ENCODE peak calls at places on chromosome 16, in five cellular contexts. One of them, this sample, is unnamed.
A peak's percentile ranks its signal among the peaks of the same experiment; 100 is the strongest.

GRCh38 chr16:83268164-83268563 is 539.6 kb upstream of the HSBP1 start:
- DNase-seq in tibial nerve: no peak
- DNase-seq in A549: no peak
- DNase-seq in uterus: no peak
- DNase-seq in ovary: no peak
- DNase-seq in this sample: no peak

GRCh38 chr16:15052747-15053476 is 3.0 kb downstream of the NTAN1 start:
- DNase-seq in A549: no peak
- DNase-seq in uterus: no peak
- DNase-seq in ovary: no peak
- DNase-seq in tibial nerve: no peak
- DNase-seq in this sample: no peak

GRCh38 chr16:80063028-80063767 is 462.7 kb upstream of the MAF start:
- DNase-seq in A549: peak; percentile 19
- DNase-seq in uterus: peak; percentile 18
- DNase-seq in tibial nerve: no peak
- DNase-seq in ovary: no peak
- DNase-seq in this sample: no peak

GRCh38 chr16:3495166-3495565 is at the start of gene C16orf90:
- DNase-seq in uterus: no peak
- DNase-seq in A549: no peak
- DNase-seq in tibial nerve: no peak
- DNase-seq in ovary: peak; percentile 18
- DNase-seq in this sample: no peak

GRCh38 chr16:75379911-75380847 is 53.1 kb downstream of the CFDP1 start:
- DNase-seq in uterus: no peak
- DNase-seq in tibial nerve: no peak
- DNase-seq in ovary: no peak
- DNase-seq in A549: no peak
- DNase-seq in this sample: no peak

GRCh38 chr16:57534881-57535658 is 1.3 kb downstream of the CCDC102A start:
- DNase-seq in uterus: peak; percentile 49
- DNase-seq in ovary: peak; percentile 68
- DNase-seq in A549: no peak
- DNase-seq in tibial nerve: no peak
- DNase-seq in this sample: no peak

GRCh38 chr16:73949574-73950348 is 346.9 kb upstream of the PSMD7 start:
- DNase-seq in uterus: no peak
- DNase-seq in tibial nerve: no peak
- DNase-seq in A549: peak; percentile 28
- DNase-seq in ovary: no peak
- DNase-seq in this sample: peak; percentile 83

GRCh38 chr16:8620535-8620934 is 963 bp upstream of the METTL22 start:
- DNase-seq in ovary: no peak
- DNase-seq in uterus: no peak
- DNase-seq in A549: no peak
- DNase-seq in tibial nerve: no peak
- DNase-seq in this sample: peak; percentile 11

GRCh38 chr16:53080345-53081031 is 25.7 kb downstream of the CHD9 start:
- DNase-seq in tibial nerve: peak; percentile 57
- DNase-seq in uterus: peak; percentile 71
- DNase-seq in A549: peak; percentile 92
- DNase-seq in ovary: peak; percentile 69
- DNase-seq in this sample: peak; percentile 89

GRCh38 chr16:17305694-17306093 is 165.1 kb downstream of the XYLT1 start:
- DNase-seq in A549: no peak
- DNase-seq in uterus: no peak
- DNase-seq in ovary: no peak
- DNase-seq in tibial nerve: no peak
- DNase-seq in this sample: no peak

GRCh38 chr16:58732545-58733247 is 1.4 kb downstream of the GOT2 start:
- DNase-seq in ovary: no peak
- DNase-seq in A549: no peak
- DNase-seq in tibial nerve: no peak
- DNase-seq in uterus: no peak
- DNase-seq in this sample: peak; percentile 42

GRCh38 chr16:73368715-73369114 is 320.8 kb upstream of the ZFHX3 start:
- DNase-seq in tibial nerve: no peak
- DNase-seq in uterus: no peak
- DNase-seq in A549: no peak
- DNase-seq in ovary: no peak
- DNase-seq in this sample: no peak

GRCh38 chr16:2019919-2020831 is 590 bp downstream of the NPW start:
- DNase-seq in tibial nerve: no peak
- DNase-seq in ovary: peak; percentile 40
- DNase-seq in uterus: no peak
- DNase-seq in A549: no peak
- DNase-seq in this sample: no peak

GRCh38 chr16:15618392-15618791 is 24.6 kb downstream of the MARF1 start:
- DNase-seq in ovary: no peak
- DNase-seq in A549: no peak
- DNase-seq in tibial nerve: no peak
- DNase-seq in uterus: no peak
- DNase-seq in this sample: peak; percentile 81

GRCh38 chr16:25626172-25626571 is 65.6 kb upstream of the HS3ST4 start:
- DNase-seq in ovary: no peak
- DNase-seq in A549: no peak
- DNase-seq in uterus: no peak
- DNase-seq in tibial nerve: no peak
- DNase-seq in this sample: no peak

GRCh38 chr16:48526058-48526957 is 83.7 kb downstream of the N4BP1 start:
- DNase-seq in tibial nerve: no peak
- DNase-seq in A549: peak; percentile 69
- DNase-seq in ovary: no peak
- DNase-seq in uterus: no peak
- DNase-seq in this sample: no peak

GRCh38 chr16:13269905-13270528 is 368.6 kb downstream of the SHISA9 start:
- DNase-seq in tibial nerve: no peak
- DNase-seq in uterus: no peak
- DNase-seq in ovary: no peak
- DNase-seq in A549: no peak
- DNase-seq in this sample: no peak

GRCh38 chr16:63146251-63146650 is 1110.0 kb upstream of the CDH8 start:
- DNase-seq in uterus: no peak
- DNase-seq in ovary: no peak
- DNase-seq in tibial nerve: no peak
- DNase-seq in A549: no peak
- DNase-seq in this sample: no peak

GRCh38 chr16:56657555-56658430 is at the start of gene MT1F:
- DNase-seq in ovary: peak; percentile 62
- DNase-seq in uterus: peak; percentile 36
- DNase-seq in tibial nerve: peak; percentile 49
- DNase-seq in A549: peak; percentile 78
- DNase-seq in this sample: peak; percentile 28

GRCh38 chr16:50152386-50152806 is 710 bp upstream of the TENT4B start:
- DNase-seq in A549: peak; percentile 56
- DNase-seq in tibial nerve: no peak
- DNase-seq in ovary: no peak
- DNase-seq in uterus: peak; percentile 46
- DNase-seq in this sample: no peak

GRCh38 chr16:61871837-61872777 is 164.1 kb downstream of the CDH8 start:
- DNase-seq in A549: no peak
- DNase-seq in uterus: no peak
- DNase-seq in ovary: no peak
- DNase-seq in tibial nerve: no peak
- DNase-seq in this sample: no peak

GRCh38 chr16:4193920-4194319 is 48.0 kb downstream of the SRL start:
- DNase-seq in A549: no peak
- DNase-seq in tibial nerve: no peak
- DNase-seq in ovary: no peak
- DNase-seq in uterus: no peak
- DNase-seq in this sample: no peak

GRCh38 chr16:54239441-54239840 is 47.1 kb downstream of the IRX3 start:
- DNase-seq in tibial nerve: peak; percentile 26
- DNase-seq in A549: no peak
- DNase-seq in uterus: no peak
- DNase-seq in ovary: peak; percentile 55
- DNase-seq in this sample: no peak

GRCh38 chr16:23833960-23834685 is 1.7 kb upstream of the PRKCB start:
- DNase-seq in tibial nerve: no peak
- DNase-seq in ovary: no peak
- DNase-seq in uterus: no peak
- DNase-seq in A549: no peak
- DNase-seq in this sample: no peak

GRCh38 chr16:1614226-1615102 is 2.3 kb downstream of the CRAMP1 start:
- DNase-seq in tibial nerve: no peak
- DNase-seq in ovary: peak; percentile 61
- DNase-seq in A549: no peak
- DNase-seq in uterus: peak; percentile 17
- DNase-seq in this sample: peak; percentile 30

GRCh38 chr16:2786826-2787151 is 571 bp downstream of the PRSS33 start:
- DNase-seq in ovary: no peak
- DNase-seq in uterus: no peak
- DNase-seq in A549: no peak
- DNase-seq in tibial nerve: no peak
- DNase-seq in this sample: no peak

GRCh38 chr16:73054732-73055481 is 7.0 kb upstream of the ZFHX3 start:
- DNase-seq in ovary: no peak
- DNase-seq in uterus: no peak
- DNase-seq in A549: peak; percentile 45
- DNase-seq in tibial nerve: no peak
- DNase-seq in this sample: peak; percentile 77

GRCh38 chr16:8567355-8568230 is 22.7 kb downstream of the TMEM114 start:
- DNase-seq in A549: peak; percentile 93
- DNase-seq in uterus: peak; percentile 66
- DNase-seq in tibial nerve: peak; percentile 38
- DNase-seq in ovary: peak; percentile 79
- DNase-seq in this sample: peak; percentile 88

GRCh38 chr16:12627394-12627793 is 176.3 kb downstream of the CPPED1 start:
- DNase-seq in uterus: no peak
- DNase-seq in ovary: no peak
- DNase-seq in tibial nerve: no peak
- DNase-seq in A549: no peak
- DNase-seq in this sample: no peak

GRCh38 chr16:77971306-77972131 is 50.8 kb upstream of the CLEC3A start:
- DNase-seq in A549: peak; percentile 64
- DNase-seq in tibial nerve: peak; percentile 77
- DNase-seq in uterus: peak; percentile 57
- DNase-seq in ovary: peak; percentile 69
- DNase-seq in this sample: peak; percentile 75

GRCh38 chr16:684961-685696 is 995 bp upstream of the JMJD8 start:
- DNase-seq in A549: no peak
- DNase-seq in tibial nerve: no peak
- DNase-seq in ovary: peak; percentile 70
- DNase-seq in uterus: peak; percentile 43
- DNase-seq in this sample: no peak

DNA sequence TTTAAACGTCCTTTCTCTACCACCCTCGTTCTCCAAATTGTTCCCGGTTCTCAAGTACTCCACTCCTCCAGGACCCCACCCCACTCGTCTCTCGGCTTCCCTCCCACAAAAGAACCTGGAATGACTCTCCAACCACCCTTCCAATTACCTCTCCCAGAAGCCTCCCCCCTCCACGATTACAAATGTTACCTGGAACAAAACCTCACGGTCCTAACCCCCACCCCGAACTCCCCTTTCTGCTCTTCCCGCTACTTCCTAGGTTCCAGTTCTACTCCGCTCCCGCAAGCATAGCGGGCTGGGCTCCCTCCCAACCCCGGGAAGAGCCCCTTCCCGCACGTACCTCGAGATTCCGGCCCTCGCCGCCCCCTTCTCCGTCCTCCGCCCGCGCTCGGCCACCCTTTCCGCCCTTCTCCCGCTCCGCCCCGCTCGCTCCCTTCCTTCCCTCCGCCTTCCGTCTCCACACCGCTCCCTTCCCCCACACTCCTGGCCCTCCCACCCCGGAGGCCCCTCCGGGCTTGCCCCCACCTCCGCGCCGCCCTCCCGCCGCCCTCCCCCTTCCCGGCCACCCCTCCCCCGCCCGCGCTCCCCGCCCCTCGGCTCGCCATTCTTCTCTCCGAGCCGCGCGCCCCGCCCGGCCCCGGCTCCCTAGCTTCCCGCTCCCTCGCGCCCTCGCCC is 502 bp downstream of the CHTF8 start:
- DNase-seq in A549: peak; percentile 83
- DNase-seq in uterus: peak; percentile 79
- DNase-seq in ovary: peak; percentile 84
- DNase-seq in tibial nerve: peak; percentile 35
- DNase-seq in this sample: peak; percentile 81
- TF ChIP-seq POLR2A in A549: peak; percentile 36
- TF ChIP-seq POLR2A in uterus: no peak
- TF ChIP-seq POLR2A in ovary: no peak
- TF ChIP-seq POLR2A in tibial nerve: no peak
- TF ChIP-seq POLR2A in this sample: no peak

GRCh38 chr16:29676989-29677388 is 2.0 kb upstream of the QPRT start:
- DNase-seq in tibial nerve: no peak
- DNase-seq in A549: no peak
- DNase-seq in uterus: no peak
- DNase-seq in ovary: no peak
- DNase-seq in this sample: no peak

GRCh38 chr16:29675811-29676643 is 3.0 kb upstream of the QPRT start:
- DNase-seq in ovary: no peak
- DNase-seq in uterus: no peak
- DNase-seq in tibial nerve: no peak
- DNase-seq in A549: peak; percentile 46
- DNase-seq in this sample: peak; percentile 18

GRCh38 chr16:29674188-29674587 is 4.8 kb upstream of the QPRT start:
- DNase-seq in tibial nerve: no peak
- DNase-seq in A549: no peak
- DNase-seq in ovary: peak; percentile 92
- DNase-seq in uterus: peak; percentile 82
- DNase-seq in this sample: peak; percentile 40

GRCh38 chr16:29680180-29680598 is 1.2 kb downstream of the QPRT start:
- DNase-seq in A549: no peak
- DNase-seq in ovary: no peak
- DNase-seq in tibial nerve: no peak
- DNase-seq in uterus: no peak
- DNase-seq in this sample: no peak

GRCh38 chr16:29678691-29679267 is at the start of gene QPRT:
- DNase-seq in A549: peak; percentile 21
- DNase-seq in ovary: peak; percentile 67
- DNase-seq in tibial nerve: no peak
- DNase-seq in uterus: peak; percentile 66
- DNase-seq in this sample: peak; percentile 22
- TF ChIP-seq POLR2A in A549: no peak
- TF ChIP-seq POLR2A in ovary: no peak
- TF ChIP-seq POLR2A in tibial nerve: no peak
- TF ChIP-seq POLR2A in uterus: peak; percentile 12
- TF ChIP-seq POLR2A in this sample: no peak

DNA sequence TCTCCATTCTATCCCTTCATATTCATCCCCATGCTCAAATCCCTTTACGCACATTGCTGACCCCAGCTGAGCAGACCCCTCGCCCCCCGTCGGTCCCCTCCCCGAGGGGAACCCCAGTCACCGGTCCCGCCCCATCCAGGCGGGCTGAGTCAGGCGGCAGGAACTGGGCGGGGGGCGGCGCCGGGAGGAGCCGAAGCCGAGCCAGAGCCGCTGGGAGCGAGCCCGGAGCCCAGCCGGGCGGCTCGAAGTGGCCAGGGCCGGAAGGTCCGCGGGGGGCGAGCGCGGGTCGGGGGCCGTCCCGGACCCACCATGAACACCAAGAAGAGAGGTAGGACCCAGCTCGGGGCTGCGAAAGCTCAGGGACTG is 8.6 kb downstream of the RIPOR1 start:
- DNase-seq in uterus: peak; percentile 74
- DNase-seq in tibial nerve: no peak
- DNase-seq in A549: no peak
- DNase-seq in ovary: peak; percentile 85
- DNase-seq in this sample: peak; percentile 36
- TF ChIP-seq POLR2A in uterus: peak; percentile 60
- TF ChIP-seq POLR2A in tibial nerve: no peak
- TF ChIP-seq POLR2A in A549: no peak
- TF ChIP-seq POLR2A in ovary: peak; percentile 21
- TF ChIP-seq POLR2A in this sample: peak; percentile 67

GRCh38 chr16:85800321-85800669 is 800 bp downstream of the COX4I1 start:
- DNase-seq in uterus: no peak
- DNase-seq in ovary: no peak
- DNase-seq in tibial nerve: no peak
- DNase-seq in A549: no peak
- DNase-seq in this sample: no peak
- TF ChIP-seq POLR2A in uterus: no peak
- TF ChIP-seq POLR2A in ovary: no peak
- TF ChIP-seq POLR2A in tibial nerve: no peak
- TF ChIP-seq POLR2A in A549: no peak
- TF ChIP-seq POLR2A in this sample: no peak

This sample was measured in IMR-90.